ENCODE peak calls at places on chromosomes 13 and 19, in four cellular contexts. Q is NB4, E is AG04450, C is HCT116. Y is an unnamed sample.
A peak's percentile ranks its signal among the peaks of the same experiment; 100 is the strongest.

GRCh38 chr13:59061621-59062020 is 1102.1 kb downstream of the DIAPH3 start:
- DNase-seq in C (no peak), Q (no peak), E (no peak), Y (no peak)

GRCh38 chr13:28754698-28755545 is 36.2 kb upstream of the SLC46A3 start:
- DNase-seq in C (peak; percentile 19), E (no peak), Q (peak; percentile 85), Y (no peak)

GRCh38 chr13:37457594-37457993 is 141.0 kb downstream of the POSTN start:
- DNase-seq in E (no peak), C (no peak), Q (no peak), Y (no peak)

GRCh38 chr13:32314271-32314967 is 744 bp downstream of the ZAR1L start:
- DNase-seq in Q (peak; percentile 96), E (no peak), C (no peak), Y (no peak)

GRCh38 chr19:37738371-37738770 is 18.8 kb upstream of the ZNF607 start:
- DNase-seq in C (no peak), E (no peak), Q (no peak), Y (no peak)

GRCh38 chr13:100944791-100945345 is 270.3 kb upstream of the TMTC4 start:
- DNase-seq in C (no peak), E (no peak), Q (no peak), Y (no peak)

GRCh38 chr13:27016871-27017270 is 154.7 kb downstream of the USP12 start:
- DNase-seq in Q (no peak), E (no peak), C (no peak), Y (no peak)

GRCh38 chr13:86581711-86582110 is 782.5 kb upstream of the SLITRK6 start:
- DNase-seq in Q (no peak), E (no peak), C (no peak), Y (no peak)

GRCh38 chr19:40745402-40745780 is 4.9 kb downstream of the ACTMAP start:
- DNase-seq in E (peak; percentile 24), Q (no peak), C (no peak), Y (no peak)

GRCh38 chr19:49925486-49925885 is 3.5 kb upstream of the ATF5 start:
- DNase-seq in C (no peak), E (no peak), Q (no peak), Y (no peak)

GRCh38 chr13:97191143-97191542 is 31.0 kb upstream of the MBNL2 start:
- DNase-seq in E (no peak), C (no peak), Q (peak; percentile 7), Y (no peak)

GRCh38 chr13:26062853-26063444 is 11.1 kb upstream of the SHISA2 start:
- DNase-seq in E (no peak), Q (peak; percentile 75), C (peak; percentile 31), Y (no peak)

GRCh38 chr13:23956106-23956505 is 58.8 kb upstream of the C1QTNF9B start:
- DNase-seq in E (no peak), C (peak; percentile 31), Q (no peak), Y (no peak)

GRCh38 chr19:57058871-57059270 is 60.9 kb upstream of the USP29 start:
- DNase-seq in E (no peak), C (no peak), Q (no peak), Y (no peak)

GRCh38 chr19:9865732-9866627 is 30.9 kb downstream of the PIN1 start:
- DNase-seq in C (no peak), Q (no peak), E (no peak), Y (peak; percentile 68)

GRCh38 chr13:99129050-99129449 is 71.6 kb upstream of the UBAC2 start:
- DNase-seq in C (no peak), Q (no peak), E (no peak), Y (no peak)

DNA sequence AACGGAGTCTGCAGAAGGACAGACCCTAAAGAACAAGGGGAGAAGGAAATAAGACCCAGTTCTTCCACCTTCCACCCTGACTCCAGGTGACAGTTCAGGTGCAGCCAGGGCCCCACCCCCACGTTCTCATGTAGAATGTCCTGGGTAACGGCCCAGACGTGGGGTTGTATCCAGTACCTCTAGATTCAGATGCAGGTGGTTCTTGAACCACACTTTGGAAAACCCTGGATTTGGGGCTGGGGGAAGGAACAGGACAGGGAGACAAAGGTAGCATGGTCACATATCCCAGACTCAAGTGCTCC is 2.2 kb downstream of the DMPK start:
- DNase-seq in E (no peak), Q (no peak), C (no peak), Y (no peak)
- H3K4me3 ChIP-seq in E (peak overlapping the region; percentile 62), Q (no peak overlapping the region), C (no peak overlapping the region), Y (no peak overlapping the region)

GRCh38 chr13:46617885-46618284 is 64.9 kb downstream of the LRCH1 start:
- DNase-seq in E (no peak), C (no peak), Q (no peak), Y (no peak)

GRCh38 chr13:46615888-46616531 is 63.0 kb downstream of the LRCH1 start:
- DNase-seq in C (no peak), E (no peak), Q (no peak), Y (no peak)

GRCh38 chr13:46620029-46620428 is 67.1 kb downstream of the LRCH1 start:
- DNase-seq in Q (no peak), C (no peak), E (no peak), Y (no peak)

GRCh38 chr13:46614582-46614981 is 61.6 kb downstream of the LRCH1 start:
- DNase-seq in Q (no peak), E (peak; percentile 54), C (no peak), Y (no peak)

GRCh38 chr13:46617382-46617781 is 64.4 kb downstream of the LRCH1 start:
- DNase-seq in E (no peak), C (no peak), Q (no peak), Y (no peak)
- H3K4me3 ChIP-seq in E (no peak overlapping the region), C (no peak overlapping the region), Q (no peak overlapping the region), Y (no peak overlapping the region)

DNA sequence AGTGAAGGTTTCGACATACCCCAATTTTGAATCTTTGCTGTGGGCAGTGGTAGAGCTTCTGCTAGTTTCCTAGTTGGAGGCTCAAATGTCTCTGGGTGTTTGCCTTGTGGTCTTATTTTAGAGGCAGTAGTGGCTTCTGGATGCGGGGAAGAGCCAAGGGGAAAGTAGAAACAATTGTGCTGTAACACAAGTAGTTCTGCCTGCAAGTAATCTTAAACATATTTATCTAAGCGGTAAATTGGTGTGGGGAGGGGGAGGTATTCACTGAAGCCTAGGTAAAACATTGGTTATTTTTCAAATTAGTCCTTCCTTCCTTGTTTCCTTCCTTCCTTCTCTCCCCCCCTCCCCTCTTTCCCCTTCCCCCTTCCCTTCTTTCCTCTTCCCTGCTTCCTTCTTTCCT is at the start of gene PCDH20:
- DNase-seq in C (no peak), Q (no peak), E (no peak), Y (no peak)
- H3K4me3 ChIP-seq in C (no peak within 1 kb of the TSS), Q (no peak within 1 kb of the TSS), E (no peak within 1 kb of the TSS), Y (no peak within 1 kb of the TSS)

GRCh38 chr19:42067315-42067888 is 2.6 kb downstream of the GRIK5 start:
- DNase-seq in E (no peak), C (no peak), Q (no peak), Y (no peak)

GRCh38 chr19:42068361-42068755 is 1.6 kb downstream of the GRIK5 start:
- DNase-seq in Q (no peak), C (no peak), E (no peak), Y (no peak)

GRCh38 chr19:42068756-42069571 is 1.0 kb downstream of the GRIK5 start:
- DNase-seq in E (no peak), C (no peak), Q (no peak), Y (no peak)

GRCh38 chr19:42071247-42071646 is 1.2 kb upstream of the GRIK5 start:
- DNase-seq in Q (no peak), C (no peak), E (no peak), Y (no peak)

GRCh38 chr19:42069619-42070293 is at the start of gene GRIK5:
- DNase-seq in Q (no peak), E (no peak), C (no peak), Y (no peak)
- H3K4me3 ChIP-seq in Q (no peak within 1 kb of the TSS), E (no peak within 1 kb of the TSS), C (no peak within 1 kb of the TSS), Y (no peak within 1 kb of the TSS)

DNA sequence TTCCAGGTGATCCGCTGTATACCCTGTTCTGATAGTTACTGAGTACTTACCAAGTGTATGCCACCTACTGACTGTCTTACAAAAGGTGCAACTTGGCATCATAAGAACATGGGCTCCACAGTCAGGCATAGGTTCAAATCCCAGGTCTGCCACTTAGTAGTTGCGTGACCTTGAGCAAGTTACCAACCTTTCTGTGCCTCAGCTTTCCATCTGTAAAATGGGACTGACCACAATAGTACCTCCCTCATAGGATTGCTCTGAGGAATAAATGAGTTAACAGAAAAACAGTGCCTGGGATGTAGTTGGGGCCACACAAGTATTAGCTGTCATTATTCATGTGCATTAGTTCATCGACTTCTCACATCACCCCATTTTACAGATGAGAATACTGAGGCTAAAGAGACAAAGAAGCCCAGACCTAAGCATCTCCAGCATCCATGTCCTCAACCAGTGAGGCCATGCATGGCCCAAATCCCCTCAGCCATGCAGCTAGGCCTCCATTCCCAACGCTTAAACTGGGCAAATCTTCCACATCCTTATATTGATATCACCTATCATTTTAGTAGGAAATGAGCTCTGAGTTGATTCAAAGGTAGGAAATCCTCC is 51.3 kb upstream of the UBE2L5 start:
- DNase-seq in E (no peak), Q (no peak), C (no peak), Y (no peak)
- H3K4me3 ChIP-seq in E (no peak overlapping the region), Q (peak overlapping the region; percentile 8), C (no peak overlapping the region), Y (peak overlapping the region; percentile 85)

DNA sequence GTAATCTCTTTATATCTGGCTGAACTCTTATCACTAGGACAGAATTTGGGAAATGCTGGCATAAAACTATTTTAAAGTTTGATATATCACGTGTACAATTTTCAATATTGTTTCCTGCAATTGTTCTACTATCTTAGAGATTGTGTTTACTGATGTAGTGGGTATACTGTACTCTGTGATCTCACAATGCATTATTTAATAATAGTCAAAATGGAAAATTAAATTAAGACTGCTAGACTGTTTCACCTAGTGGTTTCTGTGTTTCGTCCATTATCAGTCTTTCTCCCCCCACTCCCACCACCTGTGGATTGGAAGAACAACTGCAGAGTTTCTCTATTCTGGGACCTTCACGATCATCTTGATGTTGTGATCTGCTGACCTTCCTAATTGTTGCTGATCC is 449.2 kb upstream of the SLC10A2 start:
- DNase-seq in Q (no peak), C (no peak), E (no peak), Y (no peak)
- H3K4me3 ChIP-seq in Q (no peak overlapping the region), C (no peak overlapping the region), E (no peak overlapping the region), Y (no peak overlapping the region)

GRCh38 chr19:18434411-18435184 is 3.3 kb downstream of the ISYNA1 start:
- DNase-seq in C (no peak), E (no peak), Q (no peak), Y (no peak)
- H3K4me3 ChIP-seq in C (no peak overlapping the region), E (peak overlapping the region; percentile 32), Q (no peak overlapping the region), Y (no peak overlapping the region)